ENCODE peak calls at places on chromosomes 1 and 21, in six cellular contexts. E is HepG2, V is K562, R is H1, I is GM12878, Y is GM12891. D is an unnamed sample.

GRCh38 chr21:45874716-45875415 is 106.7 kb upstream of the COL6A1 start:
- DNase-seq in E (peak), V (no peak), R (no peak), I (no peak), Y (no peak), D (no peak)

GRCh38 chr21:46322351-46323226 is 1.1 kb downstream of the C21orf58 start:
- DNase-seq in E (no peak), V (no peak), R (peak), I (no peak), Y (no peak), D (no peak)

GRCh38 chr1:215402147-215402546 is 165.0 kb upstream of the KCTD3 start:
- DNase-seq in E (no peak), V (no peak), R (no peak), I (no peak), Y (no peak), D (no peak)

GRCh38 chr1:234530641-234531040 is 51.7 kb upstream of the TARBP1 start:
- DNase-seq in E (no peak), V (no peak), R (no peak), I (no peak), Y (no peak), D (no peak)

GRCh38 chr1:211928993-211929637 is 98.6 kb upstream of the LPGAT1 start:
- DNase-seq in E (peak), V (peak), R (no peak), I (no peak), Y (no peak), D (no peak)

GRCh38 chr1:156959414-156959813 is 39.0 kb downstream of the LRRC71 start:
- DNase-seq in E (no peak), V (no peak), R (no peak), I (no peak), Y (no peak), D (no peak)

GRCh38 chr21:42986125-42986783 is 11.9 kb downstream of the PKNOX1 start:
- DNase-seq in E (no peak), V (no peak), R (no peak), I (no peak), Y (no peak), D (no peak)

GRCh38 chr21:34932233-34932632 is 116.9 kb downstream of the RUNX1 start:
- DNase-seq in E (no peak), V (no peak), R (no peak), I (no peak), Y (no peak), D (no peak)

GRCh38 chr21:44874497-44875331 is 1.2 kb upstream of the PTTG1IP start:
- DNase-seq in E (no peak), V (no peak), R (peak), I (no peak), Y (no peak), D (no peak)

GRCh38 chr1:25895365-25895990 is 10.7 kb downstream of the STMN1 start:
- DNase-seq in E (peak), V (peak), R (peak), I (no peak), Y (peak), D (peak)

GRCh38 chr1:79193211-79194079 is 186.9 kb upstream of the ADGRL4 start:
- DNase-seq in E (no peak), V (no peak), R (peak), I (peak), Y (no peak), D (no peak)

GRCh38 chr1:7440154-7440553 is 330.9 kb upstream of the VAMP3 start:
- DNase-seq in E (no peak), V (no peak), R (no peak), I (no peak), Y (no peak), D (no peak)

GRCh38 chr1:84254703-84255238 is 46.7 kb upstream of the SAMD13 start:
- DNase-seq in E (no peak), V (no peak), R (no peak), I (no peak), Y (no peak), D (no peak)

GRCh38 chr1:11051781-11052510 is 4.9 kb upstream of the MASP2 start:
- DNase-seq in E (no peak), V (no peak), R (no peak), I (no peak), Y (no peak), D (no peak)

GRCh38 chr21:17396948-17397347 is 115.9 kb upstream of the CXADR start:
- DNase-seq in E (no peak), V (no peak), R (no peak), I (no peak), Y (no peak), D (no peak)
- TF ChIP-seq POLR2AphosphoS5 in E (no peak), V (no peak), R (no peak), I (no peak), Y (no peak), D (no peak)

DNA sequence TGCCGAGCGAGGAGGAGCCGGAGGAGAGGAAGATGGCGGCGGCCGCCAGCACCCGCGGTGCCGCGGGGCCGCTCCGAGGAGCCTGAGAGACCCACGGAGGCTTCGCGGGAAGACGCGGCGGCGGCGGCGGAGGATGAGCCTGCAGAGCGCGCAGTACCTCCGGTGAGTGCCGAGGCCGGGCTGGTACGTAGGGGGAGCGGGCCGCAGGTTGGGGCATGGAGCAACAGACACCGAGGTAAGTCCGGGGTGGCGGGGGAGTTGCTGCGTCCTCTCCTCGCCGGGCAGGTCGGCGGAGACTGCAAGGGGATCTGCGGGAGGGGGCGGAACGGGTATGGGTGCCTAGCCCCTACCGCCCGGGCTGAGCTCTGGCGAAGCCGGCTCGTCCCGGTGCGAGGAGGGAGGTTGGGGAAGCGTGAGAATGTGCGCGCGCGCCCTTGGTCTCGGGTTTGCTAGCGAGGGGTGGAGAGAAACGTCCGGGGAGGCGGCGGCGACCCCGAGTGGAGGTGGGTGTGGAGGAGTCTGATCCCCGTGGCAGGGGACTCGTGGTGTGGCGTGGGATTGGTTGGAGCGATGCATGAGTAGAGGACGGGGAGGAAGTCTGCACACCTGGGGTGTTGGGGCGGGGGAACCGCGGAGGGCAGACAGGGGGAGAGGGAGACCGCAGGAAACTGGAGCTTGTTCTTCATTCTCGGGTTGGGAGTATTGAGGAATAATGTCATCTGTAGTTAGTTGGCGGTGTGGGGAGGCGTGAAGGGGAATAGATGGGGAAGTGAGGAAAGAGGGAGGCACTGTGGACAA is at the start of gene SMG7:
- DNase-seq in E (no peak), V (peak), R (no peak), I (no peak), Y (peak), D (peak)
- TF ChIP-seq POLR2A in E (peak), V (peak), R (no peak), I (peak), Y (peak), D (peak)

GRCh38 chr1:41843378-41843777 is 75.3 kb downstream of the HIVEP3 start:
- DNase-seq in E (no peak), V (no peak), R (no peak), I (no peak), Y (no peak), D (no peak)
- TF ChIP-seq TAF1 in E (no peak), V (no peak), R (no peak), I (no peak), Y (no peak), D (no peak)

DNA sequence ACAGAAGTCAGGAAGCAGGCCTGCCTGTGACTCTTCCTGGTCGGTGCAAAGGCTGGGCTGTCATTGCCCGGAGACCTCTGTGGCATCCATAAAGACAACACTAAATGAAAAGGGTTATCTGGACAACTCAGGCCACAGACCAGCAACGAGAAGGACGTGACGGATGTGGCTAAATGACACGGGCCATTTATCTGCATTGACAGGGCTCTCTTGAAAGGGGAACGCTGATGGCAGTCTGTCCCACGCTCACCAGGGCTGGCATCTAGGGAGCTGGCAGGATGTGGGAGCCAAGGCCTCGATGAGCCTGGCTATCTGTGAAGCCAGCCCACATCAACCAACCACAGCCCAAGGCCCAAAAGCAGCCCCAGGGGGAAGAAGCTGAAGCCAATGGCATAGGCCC is 35.1 kb downstream of the HMGB4 start:
- DNase-seq in E (no peak), V (no peak), R (no peak), I (no peak), Y (no peak), D (no peak)
- TF ChIP-seq POLR2AphosphoS5 in E (no peak), V (no peak), R (no peak), I (no peak), Y (no peak), D (no peak)

DNA sequence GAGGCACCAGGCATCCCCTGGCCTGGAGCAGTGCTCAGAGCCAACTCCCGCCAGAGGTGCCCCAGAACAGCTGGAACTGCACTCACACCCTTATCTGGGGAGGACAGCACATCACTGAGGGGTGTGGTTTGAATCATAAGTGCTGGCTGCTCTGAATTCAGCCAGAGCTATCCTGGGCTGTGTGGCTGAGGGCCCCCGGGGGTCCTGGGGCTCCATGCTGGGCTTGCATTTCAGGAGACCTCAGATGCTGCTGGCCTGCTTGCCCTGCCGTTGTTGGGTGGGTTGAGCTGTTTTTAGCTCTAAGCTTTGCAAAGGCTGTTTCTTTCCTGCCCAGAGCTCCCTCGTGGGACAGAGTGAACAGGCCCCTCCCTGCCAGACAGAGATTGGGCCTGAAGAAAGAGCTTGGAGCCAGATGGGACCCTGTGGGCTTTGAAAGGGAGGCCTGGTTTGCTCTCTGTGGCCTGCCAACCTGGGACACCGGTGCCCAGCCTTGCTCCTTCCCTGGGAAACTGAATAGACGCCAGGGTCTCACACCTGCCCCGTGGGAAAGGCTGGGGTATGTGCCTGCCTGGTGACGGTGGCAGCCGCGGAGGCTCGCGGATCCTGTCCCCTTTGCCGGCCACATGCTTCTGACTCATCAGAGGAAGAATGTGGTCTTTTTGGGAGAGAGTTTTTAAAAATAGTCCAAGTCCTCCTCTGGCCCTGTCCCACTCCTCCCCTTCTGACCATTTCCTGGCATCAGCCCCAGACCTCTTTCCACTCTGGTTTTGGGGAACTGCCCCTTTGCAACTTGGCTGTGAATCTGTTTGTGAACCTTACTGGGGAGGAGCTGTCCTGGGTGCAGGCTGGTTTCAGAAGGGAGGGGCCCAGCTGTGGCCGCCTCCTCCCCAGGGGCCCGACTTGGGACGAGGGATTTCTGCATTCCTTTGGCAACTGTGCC is 30.0 kb downstream of the ARHGEF10L start:
- DNase-seq in E (peak), V (peak), R (no peak), I (no peak), Y (no peak), D (no peak)
- TF ChIP-seq POLR2A in E (no peak), V (no peak), R (no peak), I (no peak), Y (no peak), D (no peak)